ENCODE peak calls at places on chromosome 17, in five cellular contexts. Z, A, Q, G and W are unnamed samples.
A peak's percentile ranks its signal among the peaks of the same experiment; 100 is the strongest.

GRCh38 chr17:3398310-3398709 is at the start of gene OR1E1:
- DNase-seq in Z (no peak), A (no peak), Q (no peak), G (no peak), W (no peak)

GRCh38 chr17:34378664-34379101 is 15.7 kb upstream of the CCL1 start:
- DNase-seq in Z (no peak), A (no peak), Q (no peak), G (no peak), W (peak; percentile 76)

GRCh38 chr17:50660042-50660886 is 25.6 kb downstream of the ABCC3 start:
- DNase-seq in Z (no peak), A (peak; percentile 81), Q (no peak), G (no peak), W (no peak)

GRCh38 chr17:78933959-78934568 is 8.9 kb upstream of the TIMP2 start:
- DNase-seq in Z (peak; percentile 92), A (peak; percentile 99), Q (peak; percentile 99), G (peak; percentile 100), W (no peak)

GRCh38 chr17:34713687-34714086 is 134.3 kb downstream of the TMEM132E start:
- DNase-seq in Z (no peak), A (no peak), Q (no peak), G (no peak), W (no peak)

GRCh38 chr17:43556292-43556691 is 10.2 kb upstream of the ETV4 start:
- DNase-seq in Z (peak; percentile 20), A (no peak), Q (no peak), G (no peak), W (no peak)

GRCh38 chr17:1882836-1883235 is 53.0 kb downstream of the RPA1 start:
- DNase-seq in Z (no peak), A (no peak), Q (no peak), G (peak; percentile 20), W (no peak)

GRCh38 chr17:39082482-39082881 is 69.0 kb downstream of the PLXDC1 start:
- DNase-seq in Z (no peak), A (no peak), Q (peak; percentile 52), G (peak; percentile 67), W (no peak)

GRCh38 chr17:38621538-38621937 is 15.8 kb upstream of the SRCIN1 start:
- DNase-seq in Z (no peak), A (no peak), Q (no peak), G (no peak), W (no peak)

GRCh38 chr17:2468270-2468669 is 43.4 kb downstream of the METTL16 start:
- DNase-seq in Z (no peak), A (no peak), Q (peak; percentile 18), G (peak; percentile 95), W (no peak)

GRCh38 chr17:7132511-7133094 is 18.0 kb upstream of the ASGR2 start:
- DNase-seq in Z (no peak), A (no peak), Q (no peak), G (no peak), W (peak; percentile 82)

GRCh38 chr17:45334701-45335677 is 18.2 kb upstream of the MAP3K14 start:
- DNase-seq in Z (no peak), A (no peak), Q (no peak), G (no peak), W (no peak)

GRCh38 chr17:280216-280615 is 72.4 kb downstream of the RPH3AL start:
- DNase-seq in Z (no peak), A (no peak), Q (no peak), G (no peak), W (no peak)

GRCh38 chr17:4665027-4665426 is 23.5 kb upstream of the ALOX15 start:
- DNase-seq in Z (no peak), A (no peak), Q (no peak), G (no peak), W (no peak)

GRCh38 chr17:57956311-57957119 is 1.3 kb upstream of the CUEDC1 start:
- DNase-seq in Z (no peak), A (no peak), Q (no peak), G (no peak), W (peak; percentile 78)

GRCh38 chr17:40772101-40772500 is at the start of gene KRT26:
- DNase-seq in Z (no peak), A (no peak), Q (no peak), G (no peak), W (no peak)

GRCh38 chr17:34006126-34006525 is 249.0 kb upstream of the CCL2 start:
- DNase-seq in Z (no peak), A (no peak), Q (no peak), G (no peak), W (no peak)

GRCh38 chr17:3965123-3965800 is 1.0 kb upstream of the ATP2A3 start:
- DNase-seq in Z (peak; percentile 31), A (peak; percentile 84), Q (no peak), G (no peak), W (no peak)

GRCh38 chr17:46995841-46996571 is 17.0 kb upstream of the RPRML start:
- DNase-seq in Z (no peak), A (no peak), Q (no peak), G (peak; percentile 9), W (no peak)

GRCh38 chr17:39325528-39326240 is 75.7 kb downstream of the FBXL20 start:
- DNase-seq in Z (no peak), A (no peak), Q (no peak), G (no peak), W (no peak)

GRCh38 chr17:15273141-15273793 is 8.1 kb upstream of the PMP22 start:
- DNase-seq in Z (no peak), A (no peak), Q (peak; percentile 81), G (peak; percentile 90), W (no peak)

GRCh38 chr17:50542795-50543774 is 3.9 kb upstream of the SPATA20 start:
- DNase-seq in Z (no peak), A (peak; percentile 58), Q (no peak), G (no peak), W (no peak)

GRCh38 chr17:45302649-45303173 is 14.1 kb downstream of the MAP3K14 start:
- DNase-seq in Z (no peak), A (peak; percentile 73), Q (no peak), G (peak; percentile 73), W (peak; percentile 94)

GRCh38 chr17:4950757-4951204 is at the start of gene ENO3:
- DNase-seq in Z (no peak), A (peak; percentile 72), Q (no peak), G (no peak), W (no peak)

GRCh38 chr17:76266244-76266938 is 1.2 kb downstream of the UBALD2 start:
- DNase-seq in Z (no peak), A (peak; percentile 13), Q (no peak), G (peak; percentile 35), W (no peak)

GRCh38 chr17:80793851-80794267 is 197.8 kb upstream of the CHMP6 start:
- DNase-seq in Z (no peak), A (no peak), Q (no peak), G (no peak), W (no peak)

GRCh38 chr17:43734376-43734775 is 24.2 kb downstream of the SOST start:
- DNase-seq in Z (no peak), A (no peak), Q (peak; percentile 43), G (peak; percentile 80), W (no peak)

GRCh38 chr17:36182176-36183000 is 6.0 kb upstream of the TBC1D3B start:
- DNase-seq in Z (no peak), A (no peak), Q (no peak), G (no peak), W (no peak)

GRCh38 chr17:4598776-4599504 is 14.6 kb downstream of the SMTNL2 start:
- DNase-seq in Z (no peak), A (peak; percentile 91), Q (peak; percentile 59), G (no peak), W (no peak)

GRCh38 chr17:68182940-68183551 is 64.8 kb upstream of the AMZ2 start:
- DNase-seq in Z (no peak), A (no peak), Q (no peak), G (no peak), W (no peak)

GRCh38 chr17:40021471-40021961 is 6.3 kb downstream of the CSF3 start:
- DNase-seq in Z (no peak), A (no peak), Q (no peak), G (peak; percentile 42), W (no peak)

GRCh38 chr17:61368832-61369468 is 30.7 kb upstream of the TBX2 start:
- DNase-seq in Z (no peak), A (no peak), Q (no peak), G (no peak), W (no peak)

GRCh38 chr17:11668633-11669032 is 70.4 kb downstream of the DNAH9 start:
- DNase-seq in Z (no peak), A (no peak), Q (no peak), G (no peak), W (no peak)

GRCh38 chr17:27985736-27986394 is 56.6 kb upstream of the NLK start:
- DNase-seq in Z (no peak), A (no peak), Q (no peak), G (no peak), W (peak; percentile 29)

GRCh38 chr17:27984816-27985215 is 57.7 kb upstream of the NLK start:
- DNase-seq in Z (no peak), A (peak; percentile 61), Q (no peak), G (no peak), W (no peak)

GRCh38 chr17:27983853-27984252 is 58.6 kb upstream of the NLK start:
- DNase-seq in Z (no peak), A (no peak), Q (no peak), G (no peak), W (no peak)

GRCh38 chr17:27984404-27984803 is 58.1 kb upstream of the NLK start:
- DNase-seq in Z (no peak), A (no peak), Q (no peak), G (no peak), W (no peak)

DNA sequence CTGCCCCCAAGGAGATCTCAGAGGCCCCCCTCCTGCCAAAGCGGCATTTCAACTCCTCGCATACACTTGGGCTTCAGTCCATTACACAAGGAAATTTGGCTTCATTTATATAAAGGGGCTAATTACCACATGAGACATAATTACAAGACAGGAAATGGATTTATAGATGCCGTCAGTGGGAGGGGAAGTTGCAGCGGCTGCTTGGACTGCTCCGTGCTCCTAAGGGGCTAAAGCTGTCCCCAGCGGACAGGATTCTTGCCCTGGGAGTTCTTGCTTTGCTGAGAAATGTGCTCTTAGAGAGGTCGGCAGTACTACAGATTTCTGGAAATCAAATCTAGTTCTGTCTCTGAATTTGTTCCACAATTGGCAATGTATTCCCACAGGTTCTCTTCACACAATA is 57.2 kb upstream of the NLK start:
- DNase-seq in Z (no peak), A (no peak), Q (no peak), G (no peak), W (no peak)
- H3K4me3 ChIP-seq in Z (no peak overlapping the region), A (no peak overlapping the region), Q (no peak overlapping the region), G (no peak overlapping the region), W (no peak overlapping the region)

GRCh38 chr17:27544350-27545131 is 86.4 kb upstream of the LGALS9 start:
- DNase-seq in Z (no peak), A (peak; percentile 35), Q (peak; percentile 34), G (peak; percentile 91), W (peak; percentile 92)
- H3K4me3 ChIP-seq in Z (no peak overlapping the region), A (no peak overlapping the region), Q (no peak overlapping the region), G (no peak overlapping the region), W (no peak overlapping the region)

DNA sequence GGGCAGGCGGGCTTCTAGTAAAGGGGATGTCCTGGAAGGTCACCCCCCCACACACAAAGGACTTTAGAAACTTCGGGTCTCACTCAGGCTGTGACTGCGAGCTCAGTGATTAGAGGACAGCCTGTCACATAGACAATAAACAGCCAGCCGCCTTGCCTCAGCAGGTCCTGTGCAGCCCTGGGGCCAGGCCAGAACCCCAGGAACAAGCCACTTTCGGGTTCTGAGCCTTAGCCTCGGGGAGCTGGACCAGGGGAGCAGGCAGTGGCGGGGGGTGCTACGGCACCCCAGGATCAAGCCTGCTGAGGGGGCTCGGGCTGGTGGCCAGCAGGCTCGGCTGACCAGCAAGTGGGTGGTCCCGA is 1.1 kb downstream of the GAS7 start:
- DNase-seq in Z (no peak), A (peak; percentile 65), Q (no peak), G (no peak), W (no peak)
- H3K4me3 ChIP-seq in Z (peak overlapping the region; percentile 62), A (peak overlapping the region; percentile 70), Q (peak overlapping the region; percentile 38), G (peak overlapping the region; percentile 24), W (no peak overlapping the region)

GRCh38 chr17:82228278-82228841 is 482 bp upstream of the SLC16A3 start:
- DNase-seq in Z (no peak), A (peak; percentile 86), Q (no peak), G (no peak), W (peak; percentile 41)
- H3K4me3 ChIP-seq in Z (peak overlapping the region; percentile 49), A (peak overlapping the region; percentile 69), Q (peak overlapping the region; percentile 55), G (peak overlapping the region; percentile 38), W (peak overlapping the region; percentile 94)